ENCODE peak calls at places on chromosomes 3 and 15, in seven cellular contexts. K is heart right ventricle; P is upper lobe of right lung; I is heart left ventricle; H is RWPE1; A is CD4-positive, alpha-beta T cell; Z is fibroblast of lung. G is an unnamed sample.

GRCh38 chr3:124627501-124627908 is 102.7 kb upstream of the UMPS start:
- DNase-seq in K (no peak), P (no peak), I (no peak), H (no peak), A (no peak), Z (peak; percentile 83), G (no peak)

GRCh38 chr15:80856809-80857377 is 77.7 kb downstream of the CEMIP start:
- DNase-seq in K (peak; percentile 72), P (peak; percentile 79), I (peak; percentile 79), H (no peak), A (no peak), Z (peak; percentile 47), G (no peak)

GRCh38 chr3:173275740-173276139 is 121.8 kb upstream of the NLGN1 start:
- DNase-seq in K (no peak), P (no peak), I (no peak), H (no peak), A (no peak), Z (no peak), G (no peak)

GRCh38 chr3:14660942-14661341 is 9.4 kb downstream of the CCDC174 start:
- DNase-seq in K (no peak), P (no peak), I (no peak), H (no peak), A (no peak), Z (no peak), G (no peak)

GRCh38 chr15:93151488-93151887 is 62.5 kb upstream of the RGMA start:
- DNase-seq in K (no peak), P (no peak), I (no peak), H (no peak), A (no peak), Z (peak; percentile 10), G (no peak)

GRCh38 chr15:71002321-71002720 is 109.7 kb downstream of the LRRC49 start:
- DNase-seq in K (no peak), P (no peak), I (no peak), H (no peak), A (no peak), Z (peak; percentile 41), G (no peak)

GRCh38 chr3:188212308-188212969 is 58.5 kb downstream of the LPP start:
- DNase-seq in K (no peak), P (no peak), I (no peak), H (no peak), A (no peak), Z (peak; percentile 92), G (peak; percentile 87)

GRCh38 chr3:113269661-113270060 is 58.3 kb downstream of the BOC start:
- DNase-seq in K (no peak), P (no peak), I (no peak), H (no peak), A (no peak), Z (no peak), G (no peak)

GRCh38 chr15:92801412-92801773 is 98.7 kb upstream of the CHD2 start:
- DNase-seq in K (no peak), P (no peak), I (peak; percentile 59), H (no peak), A (no peak), Z (peak; percentile 98), G (no peak)

GRCh38 chr3:105448338-105448982 is 81.8 kb downstream of the ALCAM start:
- DNase-seq in K (no peak), P (no peak), I (no peak), H (no peak), A (no peak), Z (peak; percentile 50), G (no peak)

GRCh38 chr3:46892285-46893145 is 15.0 kb downstream of the PTH1R start:
- DNase-seq in K (peak; percentile 77), P (peak; percentile 90), I (peak; percentile 86), H (peak; percentile 64), A (no peak), Z (peak; percentile 40), G (peak; percentile 92)

GRCh38 chr3:159322322-159322939 is 520.6 kb downstream of the MFSD1 start:
- DNase-seq in K (peak; percentile 40), P (peak; percentile 67), I (no peak), H (peak; percentile 9), A (no peak), Z (peak; percentile 9), G (no peak)

GRCh38 chr3:38152660-38153059 is 12.7 kb upstream of the OXSR1 start:
- DNase-seq in K (no peak), P (no peak), I (no peak), H (no peak), A (no peak), Z (no peak), G (no peak)

GRCh38 chr3:63857311-63857710 is 6.3 kb downstream of the THOC7 start:
- DNase-seq in K (no peak), P (no peak), I (no peak), H (no peak), A (no peak), Z (peak; percentile 80), G (no peak)

GRCh38 chr3:51953445-51953844 is 1.7 kb upstream of the GPR62 start:
- DNase-seq in K (no peak), P (no peak), I (no peak), H (peak; percentile 56), A (no peak), Z (peak; percentile 63), G (no peak)

GRCh38 chr3:58993547-58993946 is 56.3 kb downstream of the CFAP20DC start:
- DNase-seq in K (no peak), P (no peak), I (no peak), H (no peak), A (no peak), Z (no peak), G (no peak)

GRCh38 chr3:58998476-58999117 is 51.2 kb downstream of the CFAP20DC start:
- DNase-seq in K (no peak), P (no peak), I (no peak), H (peak; percentile 94), A (no peak), Z (peak; percentile 96), G (no peak)

GRCh38 chr3:58996730-58997129 is 53.1 kb downstream of the CFAP20DC start:
- DNase-seq in K (no peak), P (no peak), I (no peak), H (no peak), A (no peak), Z (no peak), G (no peak)

GRCh38 chr3:58991623-58992022 is 58.2 kb downstream of the CFAP20DC start:
- DNase-seq in K (no peak), P (no peak), I (no peak), H (no peak), A (no peak), Z (no peak), G (no peak)

GRCh38 chr3:58994746-58995330 is 55.0 kb downstream of the CFAP20DC start:
- DNase-seq in K (no peak), P (no peak), I (no peak), H (peak; percentile 46), A (peak; percentile 9), Z (peak; percentile 60), G (no peak)
- H3K27ac ChIP-seq in K (no peak overlapping the region), P (no peak overlapping the region), I (no peak overlapping the region), H (no peak overlapping the region), A (no peak overlapping the region), Z (no peak overlapping the region), G (no peak overlapping the region)

GRCh38 chr15:83446417-83446816 is 724 bp upstream of the SH3GL3 start:
- DNase-seq in K (no peak), P (no peak), I (no peak), H (no peak), A (no peak), Z (no peak), G (no peak)

GRCh38 chr15:83444936-83445335 is 2.2 kb upstream of the SH3GL3 start:
- DNase-seq in K (no peak), P (no peak), I (no peak), H (no peak), A (no peak), Z (no peak), G (no peak)

GRCh38 chr15:83445653-83446052 is 1.5 kb upstream of the SH3GL3 start:
- DNase-seq in K (no peak), P (no peak), I (no peak), H (no peak), A (no peak), Z (no peak), G (no peak)

GRCh38 chr15:83449250-83449671 is 2.1 kb downstream of the SH3GL3 start:
- DNase-seq in K (no peak), P (no peak), I (no peak), H (no peak), A (no peak), Z (no peak), G (no peak)

GRCh38 chr15:83446904-83447708 is at the start of gene SH3GL3:
- DNase-seq in K (peak; percentile 77), P (peak; percentile 92), I (peak; percentile 82), H (peak; percentile 77), A (peak; percentile 14), Z (peak; percentile 87), G (peak; percentile 81)
- TF ChIP-seq CTCF in K (no peak), P (peak; percentile 30), I (no peak), H (peak; percentile 83), A (no peak), Z (peak; percentile 49), G (no peak)

GRCh38 chr15:65211157-65211982 is at the start of gene CILP:
- DNase-seq in K (peak; percentile 54), P (no peak), I (peak; percentile 76), H (no peak), A (no peak), Z (peak; percentile 33), G (no peak)
- H3K27ac ChIP-seq in K (no peak within 1 kb of the TSS), P (peak within 1 kb of the TSS; percentile 6), I (no peak within 1 kb of the TSS), H (no peak within 1 kb of the TSS), A (no peak within 1 kb of the TSS), Z (no peak within 1 kb of the TSS), G (no peak within 1 kb of the TSS)

GRCh38 chr3:6204891-6205290 is 656.0 kb upstream of the GRM7 start:
- DNase-seq in K (no peak), P (no peak), I (no peak), H (no peak), A (no peak), Z (no peak), G (no peak)
- TF ChIP-seq CTCF in K (no peak), P (peak; percentile 22), I (no peak), H (no peak), A (no peak), Z (no peak), G (no peak)

DNA sequence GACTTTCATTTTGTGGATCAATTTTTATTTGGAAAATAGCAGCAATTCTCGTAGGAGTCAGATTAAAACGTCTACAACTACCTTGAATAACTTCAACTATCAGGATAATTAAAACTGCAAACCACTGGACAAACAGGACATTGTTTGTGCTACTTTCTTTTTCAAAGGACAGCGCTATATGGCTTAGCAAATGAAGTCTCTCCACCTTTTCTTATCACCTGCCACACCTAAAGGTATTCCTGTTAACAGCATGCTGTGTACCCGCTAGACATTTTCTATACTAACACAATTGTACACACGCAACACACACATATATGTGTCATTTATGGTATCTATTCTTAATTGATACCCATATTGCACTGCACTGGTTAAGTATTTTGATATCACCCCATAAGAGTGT is 19.2 kb downstream of the MNS1 start:
- DNase-seq in K (no peak), P (no peak), I (no peak), H (no peak), A (no peak), Z (no peak), G (no peak)
- H3K27ac ChIP-seq in K (no peak overlapping the region), P (no peak overlapping the region), I (no peak overlapping the region), H (no peak overlapping the region), A (no peak overlapping the region), Z (no peak overlapping the region), G (no peak overlapping the region)

G was measured in coronary artery.